ENCODE peak calls at places on chromosome 3, in five cellular contexts. One of them, this sample, is unnamed.

GRCh38 chr3:111717601-111718000 is 122.5 kb upstream of the ZBED2 start:
- DNase-seq in NCI-H1694: peak; percentile 63
- DNase-seq in stimulated activated effector memory CD8-positive, alpha-beta T cell treated with anti-CD3 and anti-CD28 coated beads, Interleukin-12 subunit alpha, Interleukin-12 subunit beta, amount 100 ng/mL, for 72 hours: peak; percentile 75
- DNase-seq in LHCN-M2: peak; percentile 82
- DNase-seq in HT-29: peak; percentile 96
- DNase-seq in this sample: peak; percentile 69

GRCh38 chr3:78506581-78507195 is 1261.1 kb downstream of the ROBO1 start:
- DNase-seq in LHCN-M2: peak; percentile 86
- DNase-seq in NCI-H1694: no peak
- DNase-seq in HT-29: peak; percentile 17
- DNase-seq in stimulated activated effector memory CD8-positive, alpha-beta T cell treated with anti-CD3 and anti-CD28 coated beads, Interleukin-12 subunit alpha, Interleukin-12 subunit beta, amount 100 ng/mL, for 72 hours: no peak
- DNase-seq in this sample: no peak

GRCh38 chr3:126349071-126349470 is 8.1 kb downstream of the KLF15 start:
- DNase-seq in HT-29: no peak
- DNase-seq in LHCN-M2: no peak
- DNase-seq in NCI-H1694: no peak
- DNase-seq in stimulated activated effector memory CD8-positive, alpha-beta T cell treated with anti-CD3 and anti-CD28 coated beads, Interleukin-12 subunit alpha, Interleukin-12 subunit beta, amount 100 ng/mL, for 72 hours: no peak
- DNase-seq in this sample: no peak

GRCh38 chr3:30549600-30549999 is 56.8 kb upstream of the TGFBR2 start:
- DNase-seq in HT-29: no peak
- DNase-seq in stimulated activated effector memory CD8-positive, alpha-beta T cell treated with anti-CD3 and anti-CD28 coated beads, Interleukin-12 subunit alpha, Interleukin-12 subunit beta, amount 100 ng/mL, for 72 hours: no peak
- DNase-seq in NCI-H1694: no peak
- DNase-seq in LHCN-M2: no peak
- DNase-seq in this sample: no peak

GRCh38 chr3:183306798-183307671 is 54.0 kb downstream of the B3GNT5 start:
- DNase-seq in LHCN-M2: peak; percentile 71
- DNase-seq in stimulated activated effector memory CD8-positive, alpha-beta T cell treated with anti-CD3 and anti-CD28 coated beads, Interleukin-12 subunit alpha, Interleukin-12 subunit beta, amount 100 ng/mL, for 72 hours: no peak
- DNase-seq in NCI-H1694: no peak
- DNase-seq in HT-29: peak; percentile 84
- DNase-seq in this sample: no peak

GRCh38 chr3:55471522-55472280 is 15.4 kb downstream of the WNT5A start:
- DNase-seq in NCI-H1694: no peak
- DNase-seq in HT-29: no peak
- DNase-seq in stimulated activated effector memory CD8-positive, alpha-beta T cell treated with anti-CD3 and anti-CD28 coated beads, Interleukin-12 subunit alpha, Interleukin-12 subunit beta, amount 100 ng/mL, for 72 hours: no peak
- DNase-seq in LHCN-M2: no peak
- DNase-seq in this sample: no peak

GRCh38 chr3:36957072-36957471 is 12.2 kb upstream of the TRANK1 start:
- DNase-seq in LHCN-M2: no peak
- DNase-seq in HT-29: no peak
- DNase-seq in stimulated activated effector memory CD8-positive, alpha-beta T cell treated with anti-CD3 and anti-CD28 coated beads, Interleukin-12 subunit alpha, Interleukin-12 subunit beta, amount 100 ng/mL, for 72 hours: no peak
- DNase-seq in NCI-H1694: no peak
- DNase-seq in this sample: no peak

GRCh38 chr3:131735544-131735943 is 232.8 kb upstream of the MRPL3 start:
- DNase-seq in NCI-H1694: no peak
- DNase-seq in LHCN-M2: no peak
- DNase-seq in stimulated activated effector memory CD8-positive, alpha-beta T cell treated with anti-CD3 and anti-CD28 coated beads, Interleukin-12 subunit alpha, Interleukin-12 subunit beta, amount 100 ng/mL, for 72 hours: no peak
- DNase-seq in HT-29: no peak
- DNase-seq in this sample: no peak

GRCh38 chr3:50600841-50601591 is 10.6 kb downstream of the CISH start:
- DNase-seq in stimulated activated effector memory CD8-positive, alpha-beta T cell treated with anti-CD3 and anti-CD28 coated beads, Interleukin-12 subunit alpha, Interleukin-12 subunit beta, amount 100 ng/mL, for 72 hours: peak; percentile 94
- DNase-seq in LHCN-M2: peak; percentile 95
- DNase-seq in HT-29: peak; percentile 78
- DNase-seq in NCI-H1694: peak; percentile 54
- DNase-seq in this sample: peak; percentile 98